ENCODE peak calls at places on chromosomes 5 and 9, in seven cellular contexts. N is NCI-H1105; D is retina; K is epithelial cell of esophagus; B is stimulated activated CD4-positive, alpha-beta T cell treated with anti-CD3 and anti-CD28 coated beads, Interleukin-1b, Interleukin-23, amount 100 ng/mL, for 24 hours; J is mesenteric fat pad; H is A172. W is an unnamed sample.

GRCh38 chr5:102481044-102481715 is 17.6 kb downstream of the SLCO6A1 start:
- DNase-seq in H (no peak), D (no peak), K (no peak), J (no peak), B (no peak), N (peak), W (no peak)

GRCh38 chr5:117803533-117803932 is 1184.8 kb downstream of the DTWD2 start:
- DNase-seq in B (no peak), N (no peak), J (no peak), D (no peak), H (peak), K (peak), W (no peak)

GRCh38 chr5:157543825-157544622 is 31.6 kb downstream of the ADAM19 start:
- DNase-seq in B (no peak), K (no peak), D (no peak), N (peak), J (no peak), H (no peak), W (no peak)

GRCh38 chr5:116771466-116772151 is 197.0 kb upstream of the SEMA6A start:
- DNase-seq in K (peak), H (no peak), J (no peak), D (no peak), B (no peak), N (no peak), W (peak)

GRCh38 chr9:124723352-124723751 is 47.8 kb downstream of the NR6A1 start:
- DNase-seq in N (no peak), H (no peak), K (no peak), D (no peak), B (no peak), J (no peak), W (no peak)

GRCh38 chr5:1834022-1834551 is 32.9 kb downstream of the NDUFS6 start:
- DNase-seq in K (no peak), N (no peak), J (peak), B (no peak), D (peak), H (no peak), W (peak)

GRCh38 chr5:134007581-134008256 is 2.9 kb upstream of the VDAC1 start:
- DNase-seq in D (peak), B (no peak), N (no peak), K (no peak), J (no peak), H (peak), W (peak)

GRCh38 chr9:70484232-70485130 is 70.0 kb upstream of the KLF9 start:
- DNase-seq in B (no peak), N (no peak), K (peak), H (peak), D (peak), J (no peak), W (peak)

GRCh38 chr5:136011427-136012001 is 17.3 kb upstream of the TGFBI start:
- DNase-seq in B (no peak), H (peak), J (no peak), N (peak), D (no peak), K (peak), W (no peak)

GRCh38 chr5:149636861-149637246 is 55.6 kb downstream of the ARHGEF37 start:
- DNase-seq in N (peak), H (peak), K (peak), J (peak), D (peak), B (no peak), W (peak)

GRCh38 chr5:58114324-58114723 is 345.6 kb downstream of the PLK2 start:
- DNase-seq in D (no peak), N (no peak), H (peak), B (no peak), K (peak), J (no peak), W (no peak)

GRCh38 chr5:144247131-144247530 is 76.5 kb downstream of the KCTD16 start:
- DNase-seq in J (no peak), N (no peak), B (no peak), D (no peak), H (no peak), K (no peak), W (no peak)

GRCh38 chr5:19577882-19578281 is 410.1 kb downstream of the CDH18 start:
- DNase-seq in N (no peak), B (no peak), J (no peak), H (no peak), K (no peak), D (no peak), W (no peak)

GRCh38 chr9:132509921-132510874 is 72.2 kb upstream of the BARHL1 start:
- DNase-seq in K (no peak), D (no peak), N (no peak), H (no peak), B (no peak), J (no peak), W (no peak)

GRCh38 chr9:124040186-124040920 is 28.8 kb downstream of the LHX2 start:
- DNase-seq in J (no peak), D (no peak), K (no peak), B (no peak), N (no peak), H (peak), W (peak)

GRCh38 chr5:57085306-57086081 is 88.4 kb upstream of the GPBP1 start:
- DNase-seq in H (no peak), J (no peak), B (no peak), N (no peak), D (no peak), K (peak), W (no peak)

GRCh38 chr9:108168451-108168850 is 678.9 kb upstream of the KLF4 start:
- DNase-seq in B (no peak), N (no peak), J (no peak), H (peak), D (no peak), K (no peak), W (no peak)

GRCh38 chr5:74951855-74952254 is 85.7 kb upstream of the FAM169A start:
- DNase-seq in J (no peak), K (no peak), H (no peak), D (no peak), N (no peak), B (no peak), W (no peak)

GRCh38 chr9:98805506-98806272 is 1.8 kb upstream of the GALNT12 start:
- DNase-seq in B (no peak), K (peak), D (no peak), H (no peak), J (no peak), N (no peak), W (no peak)

GRCh38 chr5:81429363-81429762 is 35.4 kb upstream of the ACOT12 start:
- DNase-seq in D (no peak), K (no peak), H (no peak), N (no peak), B (no peak), J (no peak), W (no peak)

GRCh38 chr9:35711501-35712428 is 20.2 kb downstream of the TLN1 start:
- DNase-seq in N (no peak), J (peak), H (no peak), B (no peak), D (no peak), K (no peak), W (no peak)

GRCh38 chr5:89728750-89729149 is 680.8 kb downstream of the CETN3 start:
- DNase-seq in J (no peak), N (no peak), B (no peak), D (no peak), K (no peak), H (no peak), W (no peak)

GRCh38 chr5:38291355-38291754 is 33.0 kb downstream of the EGFLAM start:
- DNase-seq in D (no peak), H (peak), J (no peak), N (no peak), B (no peak), K (peak), W (no peak)

GRCh38 chr5:7897014-7897600 is 28.2 kb downstream of the MTRR start:
- DNase-seq in J (no peak), K (peak), D (no peak), H (peak), N (no peak), B (no peak), W (peak)

GRCh38 chr9:13952906-13953305 is 361.0 kb downstream of the NFIB start:
- DNase-seq in B (no peak), J (no peak), N (peak), K (no peak), H (peak), D (no peak), W (no peak)

GRCh38 chr5:73030995-73031394 is 75.2 kb downstream of the FCHO2 start:
- DNase-seq in H (peak), B (no peak), N (no peak), K (peak), D (peak), J (no peak), W (peak)

GRCh38 chr5:96952946-96953730 is 17.3 kb downstream of the LNPEP start:
- DNase-seq in D (no peak), B (no peak), J (no peak), K (no peak), N (no peak), H (no peak), W (no peak)

GRCh38 chr5:140767444-140767843 is 18.5 kb upstream of the PCDHA1 start:
- DNase-seq in B (no peak), J (no peak), H (no peak), D (no peak), N (no peak), K (no peak), W (no peak)

GRCh38 chr5:58918015-58918729 is 335.3 kb downstream of the RAB3C start:
- DNase-seq in B (no peak), J (no peak), N (no peak), D (no peak), K (no peak), H (no peak), W (no peak)

GRCh38 chr5:100794844-100795243 is 108.2 kb downstream of the ST8SIA4 start:
- DNase-seq in K (no peak), H (no peak), B (no peak), J (no peak), D (no peak), N (no peak), W (no peak)

GRCh38 chr9:114117996-114118830 is 19.1 kb upstream of the KIF12 start:
- DNase-seq in B (no peak), D (no peak), H (no peak), N (no peak), K (no peak), J (no peak), W (no peak)

GRCh38 chr9:109401169-109401989 is 80.5 kb upstream of the EPB41L4B start:
- DNase-seq in H (peak), J (no peak), B (no peak), N (peak), D (peak), K (peak), W (peak)

GRCh38 chr5:42015254-42015653 is 90.2 kb downstream of the FBXO4 start:
- DNase-seq in N (no peak), D (no peak), H (no peak), J (no peak), K (no peak), B (no peak), W (no peak)

GRCh38 chr5:14420136-14420808 is 161.3 kb upstream of the OTULINL start:
- DNase-seq in N (no peak), J (no peak), B (no peak), D (no peak), K (peak), H (peak), W (no peak)

GRCh38 chr9:114051706-114052105 is 26.4 kb downstream of the AMBP start:
- DNase-seq in H (no peak), N (no peak), K (no peak), D (no peak), J (peak), B (no peak), W (no peak)

GRCh38 chr5:95870105-95870672 is 47.7 kb upstream of the GLRX start:
- DNase-seq in H (peak), J (no peak), B (peak), K (peak), N (no peak), D (no peak), W (no peak)

GRCh38 chr9:120394058-120394669 is 185.8 kb downstream of the CDK5RAP2 start:
- DNase-seq in B (no peak), J (peak), N (no peak), H (peak), D (no peak), K (peak), W (no peak)